ENCODE peak calls at places on chromosomes 6 and 20, in six cellular contexts. O is upper lobe of right lung, H is AG04449, C is stomach, N is ascending aorta, Y is left lung. I is an unnamed sample.

GRCh38 chr6:80022803-80023202 is 18.4 kb downstream of the TTK start:
- DNase-seq in O (no peak), H (peak), C (no peak), N (no peak), Y (no peak), I (no peak)

GRCh38 chr6:53877151-53877550 is 82.3 kb downstream of the LRRC1 start:
- DNase-seq in O (no peak), H (no peak), C (no peak), N (no peak), Y (no peak), I (no peak)

GRCh38 chr20:4095639-4096038 is 80.3 kb upstream of the RNF24 start:
- DNase-seq in O (no peak), H (no peak), C (no peak), N (no peak), Y (no peak), I (no peak)

GRCh38 chr20:848218-848617 is 14.7 kb downstream of the FAM110A start:
- DNase-seq in O (no peak), H (no peak), C (no peak), N (no peak), Y (no peak), I (no peak)

GRCh38 chr6:35501784-35502183 is 4.9 kb upstream of the TEAD3 start:
- DNase-seq in O (no peak), H (no peak), C (no peak), N (no peak), Y (no peak), I (no peak)

GRCh38 chr6:155146205-155146604 is 117.6 kb upstream of the CLDN20 start:
- DNase-seq in O (no peak), H (no peak), C (no peak), N (no peak), Y (no peak), I (no peak)

GRCh38 chr6:134830945-134831344 is 119.0 kb downstream of the ALDH8A1 start:
- DNase-seq in O (no peak), H (no peak), C (no peak), N (peak), Y (no peak), I (no peak)

GRCh38 chr6:39493174-39493573 is 170.7 kb upstream of the KCNK16 start:
- DNase-seq in O (no peak), H (no peak), C (no peak), N (no peak), Y (no peak), I (no peak)

GRCh38 chr6:3751019-3751729 is at the start of gene PXDC1:
- DNase-seq in O (peak), H (no peak), C (no peak), N (no peak), Y (no peak), I (peak)

GRCh38 chr6:74928203-74928602 is 277.6 kb downstream of the COL12A1 start:
- DNase-seq in O (no peak), H (no peak), C (no peak), N (no peak), Y (no peak), I (no peak)

GRCh38 chr20:38231786-38232130 is 28.8 kb downstream of the KIAA1755 start:
- DNase-seq in O (no peak), H (no peak), C (no peak), N (no peak), Y (no peak), I (no peak)

GRCh38 chr6:79466222-79466834 is 70.9 kb downstream of the LCA5 start:
- DNase-seq in O (no peak), H (no peak), C (no peak), N (no peak), Y (no peak), I (no peak)

GRCh38 chr6:10403385-10404106 is 11.3 kb downstream of the TFAP2A start:
- DNase-seq in O (no peak), H (peak), C (no peak), N (no peak), Y (no peak), I (no peak)

GRCh38 chr6:160034346-160034930 is 65.6 kb downstream of the IGF2R start:
- DNase-seq in O (no peak), H (no peak), C (no peak), N (no peak), Y (no peak), I (no peak)

GRCh38 chr20:14979472-14979986 is 642.1 kb upstream of the FLRT3 start:
- DNase-seq in O (no peak), H (no peak), C (no peak), N (no peak), Y (no peak), I (no peak)

GRCh38 chr6:36028887-36029324 is 1.3 kb downstream of the MAPK14 start:
- DNase-seq in O (peak), H (no peak), C (peak), N (peak), Y (peak), I (no peak)

GRCh38 chr6:164344801-164345291 is 930.3 kb downstream of the QKI start:
- DNase-seq in O (no peak), H (no peak), C (no peak), N (no peak), Y (no peak), I (no peak)

GRCh38 chr20:15491564-15491963 is 1081.7 kb downstream of the KIF16B start:
- DNase-seq in O (no peak), H (no peak), C (peak), N (no peak), Y (no peak), I (no peak)

GRCh38 chr6:139336488-139336887 is 38.0 kb downstream of the CITED2 start:
- DNase-seq in O (no peak), H (no peak), C (peak), N (no peak), Y (peak), I (no peak)

DNA sequence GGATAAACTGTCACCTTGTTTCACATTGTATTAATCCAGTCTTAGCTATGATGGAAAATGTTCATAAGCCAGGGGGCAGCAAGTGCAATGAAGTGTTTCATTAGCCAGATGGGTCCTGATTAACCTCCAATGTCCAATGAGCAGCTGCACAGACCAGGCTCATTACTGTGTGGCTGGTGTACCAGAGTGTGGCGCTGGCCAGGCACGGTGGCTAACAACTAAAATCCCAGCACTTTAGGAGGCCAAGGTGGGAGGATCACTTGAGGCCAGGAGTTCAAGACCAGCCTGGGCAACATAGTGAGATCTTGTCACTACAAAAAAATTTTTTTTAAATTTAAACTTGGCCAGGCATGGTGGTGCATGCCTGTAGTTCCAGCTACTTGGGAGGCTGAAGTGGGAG is 201.7 kb upstream of the FOXQ1 start:
- DNase-seq in O (no peak), H (no peak), C (no peak), N (no peak), Y (no peak), I (no peak)
- TF ChIP-seq CTCF in O (no peak), H (no peak), C (no peak), N (no peak), Y (no peak), I (no peak)

DNA sequence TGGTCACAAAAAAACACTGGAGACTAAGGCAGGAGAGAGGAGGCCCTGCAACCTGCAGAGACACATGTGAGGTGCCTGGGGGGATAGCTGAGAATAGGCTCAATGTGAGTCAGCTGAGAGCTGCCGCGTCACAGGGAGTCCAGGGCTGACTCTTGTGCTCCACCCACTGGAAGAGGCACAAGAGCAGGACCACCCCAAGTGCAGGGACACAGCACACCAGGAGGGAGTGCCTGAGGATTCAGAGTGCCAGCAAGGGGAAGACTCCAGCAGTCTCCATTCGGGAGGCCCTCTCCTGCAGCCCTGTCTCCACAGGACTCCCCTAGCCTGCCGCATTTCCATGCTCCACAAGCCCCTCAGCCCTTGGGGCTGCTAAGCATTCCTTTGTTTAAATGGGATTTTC is 105.5 kb downstream of the HUS1B start:
- DNase-seq in O (no peak), H (no peak), C (no peak), N (no peak), Y (no peak), I (no peak)
- TF ChIP-seq CTCF in O (no peak), H (peak), C (no peak), N (no peak), Y (no peak), I (no peak)

GRCh38 chr6:56345539-56346090 is 98.2 kb upstream of the COL21A1 start:
- DNase-seq in O (no peak), H (no peak), C (no peak), N (no peak), Y (no peak), I (no peak)
- TF ChIP-seq CTCF in O (no peak), H (no peak), C (no peak), N (no peak), Y (no peak), I (no peak)

DNA sequence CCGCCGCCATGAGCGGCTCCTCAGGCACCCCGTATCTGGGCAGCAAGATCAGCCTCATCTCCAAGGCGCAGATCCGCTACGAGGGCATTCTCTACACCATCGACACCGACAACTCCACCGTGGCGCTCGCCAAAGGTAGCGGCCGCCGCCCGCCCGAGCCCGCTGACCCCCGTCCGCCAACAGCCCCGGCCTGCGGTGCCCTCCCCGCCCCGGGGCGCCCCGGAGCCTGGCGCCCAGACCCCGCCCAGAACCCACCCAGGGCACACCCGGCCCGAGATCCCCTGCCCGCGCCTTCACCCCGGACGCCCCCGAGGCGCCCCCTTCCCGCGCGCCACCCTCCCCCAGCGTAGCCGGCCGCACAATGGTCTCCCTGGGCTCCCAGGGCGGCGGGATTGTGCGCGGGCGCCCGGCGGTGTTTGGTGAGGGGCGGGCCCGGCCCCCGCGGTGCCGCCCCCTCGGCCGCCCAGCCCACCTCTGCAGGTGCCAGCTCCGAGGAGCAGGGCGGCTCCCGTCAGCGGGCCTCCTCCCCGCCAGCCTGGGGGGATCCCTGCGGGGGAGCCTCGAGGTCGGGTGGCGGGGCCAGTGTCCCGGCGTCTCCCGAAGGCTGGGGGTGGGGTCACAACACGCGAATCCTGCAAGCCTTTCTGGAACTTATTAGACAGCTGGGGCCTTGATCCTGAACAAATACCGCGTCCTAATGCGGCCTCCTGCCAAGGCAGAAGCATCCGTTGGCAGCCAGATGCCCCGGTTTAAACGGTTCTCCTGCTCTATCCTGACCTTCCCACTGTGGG is 579 bp downstream of the LSM14B start:
- DNase-seq in O (peak), H (no peak), C (peak), N (no peak), Y (no peak), I (peak)
- TF ChIP-seq CTCF in O (no peak), H (no peak), C (no peak), N (no peak), Y (no peak), I (no peak)

DNA sequence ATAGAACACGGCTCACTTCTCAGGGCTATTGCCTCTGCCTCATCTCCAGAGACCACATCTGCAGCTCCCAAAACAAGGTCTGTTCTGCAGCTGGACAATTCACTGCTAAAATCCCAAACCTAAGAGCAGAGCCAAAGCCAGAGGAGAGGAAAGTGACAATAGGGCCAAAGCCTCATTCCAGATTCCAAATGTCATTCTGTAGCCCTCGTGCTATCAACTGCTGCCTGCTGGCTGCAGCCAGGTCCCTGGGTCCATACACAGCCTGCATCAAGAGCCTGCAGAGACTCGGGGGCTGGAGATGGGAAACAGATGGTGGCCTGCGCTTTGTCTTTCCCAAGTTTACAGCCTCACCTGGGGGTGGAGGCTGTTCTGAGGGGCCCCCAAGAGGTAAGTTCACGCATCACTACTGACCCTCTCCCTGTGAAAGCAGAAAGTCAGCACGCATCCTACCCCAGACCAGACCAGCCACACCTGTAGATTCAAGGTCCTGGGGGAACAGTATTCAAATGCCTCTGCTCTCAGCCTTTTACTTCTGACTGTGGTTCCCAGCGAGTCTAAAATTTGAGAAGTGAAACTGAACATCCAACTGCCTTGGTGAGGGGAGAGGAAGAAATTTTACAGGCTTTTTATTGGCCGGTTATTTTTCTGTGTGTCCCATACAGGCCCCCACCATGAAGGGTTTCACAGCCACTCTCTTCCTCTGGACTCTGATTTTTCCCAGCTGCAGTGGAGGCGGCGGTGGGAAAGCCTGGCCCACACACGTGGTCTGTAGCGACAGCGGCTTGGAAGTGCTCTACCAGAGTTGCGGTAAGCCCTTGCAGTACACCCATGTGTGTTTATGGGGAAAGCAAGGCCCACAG is at the start of gene LY86:
- DNase-seq in O (no peak), H (no peak), C (no peak), N (no peak), Y (peak), I (no peak)
- TF ChIP-seq CTCF in O (no peak), H (no peak), C (no peak), N (no peak), Y (no peak), I (no peak)

GRCh38 chr6:170417881-170418280 is 111.3 kb downstream of the FAM120B start:
- DNase-seq in O (no peak), H (no peak), C (no peak), N (peak), Y (no peak), I (no peak)
- TF ChIP-seq CTCF in O (no peak), H (no peak), C (no peak), N (no peak), Y (no peak), I (no peak)

DNA sequence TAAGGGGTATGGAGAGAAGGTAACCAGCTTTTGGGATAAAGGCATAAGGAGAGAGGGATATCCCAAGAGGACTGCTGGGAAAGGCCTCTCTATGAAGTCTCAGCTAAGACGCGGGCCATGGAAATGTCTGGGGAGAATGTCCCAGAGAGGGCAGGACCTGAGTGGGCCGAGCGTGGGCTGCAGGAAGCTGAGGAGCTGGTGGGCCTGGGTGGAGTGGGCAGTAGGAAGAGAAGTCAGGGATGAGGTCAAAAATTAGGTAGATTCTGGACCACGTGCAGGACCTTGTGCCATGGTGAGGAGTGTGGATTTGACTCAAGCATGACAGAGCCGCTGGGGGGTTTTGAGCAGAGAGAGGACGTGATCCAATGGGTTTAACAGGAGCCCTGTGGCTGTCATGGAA is 66.5 kb upstream of the SULF2 start:
- DNase-seq in O (no peak), H (no peak), C (no peak), N (no peak), Y (no peak), I (no peak)
- TF ChIP-seq CTCF in O (no peak), H (no peak), C (no peak), N (no peak), Y (no peak), I (no peak)

GRCh38 chr6:117328500-117328899 is 63.1 kb downstream of the VGLL2 start:
- DNase-seq in O (no peak), H (no peak), C (no peak), N (no peak), Y (no peak), I (no peak)
- TF ChIP-seq CTCF in O (no peak), H (no peak), C (no peak), N (no peak), Y (no peak), I (no peak)

I was measured in mesothelial cell of epicardium.